ENCODE peak calls at places on chromosomes 16 and 17, in seven cellular contexts. K is fibroblast of lung, S is IMR-90, G is kidney, I is neuronal stem cell, U is HepG2, Z is MM.1S. E is an unnamed sample.

GRCh38 chr16:24598777-24599437 is 59.5 kb downstream of the RBBP6 start:
- DNase-seq in K (no peak), S (no peak), G (no peak), I (no peak), U (no peak), Z (no peak), E (no peak)

GRCh38 chr17:81166033-81166472 is at the start of gene AATK:
- DNase-seq in K (no peak), S (no peak), G (no peak), I (no peak), U (no peak), Z (no peak), E (no peak)

GRCh38 chr17:65562206-65562531 is 721 bp upstream of the AXIN2 start:
- DNase-seq in K (no peak), S (no peak), G (no peak), I (no peak), U (no peak), Z (no peak), E (no peak)

GRCh38 chr16:15775209-15775608 is 81.6 kb downstream of the MYH11 start:
- DNase-seq in K (no peak), S (peak; percentile 58), G (no peak), I (no peak), U (no peak), Z (no peak), E (no peak)

GRCh38 chr16:23949630-23950290 is 114.0 kb downstream of the PRKCB start:
- DNase-seq in K (no peak), S (no peak), G (peak; percentile 80), I (no peak), U (no peak), Z (no peak), E (peak; percentile 92)

GRCh38 chr17:8126306-8127066 is 2.6 kb upstream of the HES7 start:
- DNase-seq in K (peak; percentile 43), S (peak; percentile 52), G (peak; percentile 77), I (peak; percentile 59), U (no peak), Z (peak; percentile 55), E (peak; percentile 57)

GRCh38 chr17:3827124-3827773 is 18.8 kb downstream of the NCBP3 start:
- DNase-seq in K (peak; percentile 65), S (peak; percentile 66), G (no peak), I (peak; percentile 54), U (peak; percentile 79), Z (peak; percentile 49), E (peak; percentile 78)

GRCh38 chr16:50925758-50926357 is 184.0 kb downstream of the CYLD start:
- DNase-seq in K (peak; percentile 45), S (no peak), G (no peak), I (no peak), U (no peak), Z (no peak), E (no peak)

GRCh38 chr17:19372866-19373505 is 5.3 kb upstream of the MAPK7 start:
- DNase-seq in K (no peak), S (no peak), G (no peak), I (no peak), U (no peak), Z (no peak), E (no peak)

GRCh38 chr17:75326587-75326955 is 37.3 kb upstream of the SLC25A19 start:
- DNase-seq in K (no peak), S (no peak), G (no peak), I (no peak), U (no peak), Z (no peak), E (no peak)

GRCh38 chr17:75844530-75845057 is 390 bp upstream of the UNC13D start:
- DNase-seq in K (no peak), S (no peak), G (peak; percentile 95), I (no peak), U (peak; percentile 64), Z (no peak), E (no peak)

GRCh38 chr16:12010388-12011251 is 34.1 kb downstream of the SNX29 start:
- DNase-seq in K (no peak), S (no peak), G (no peak), I (no peak), U (no peak), Z (peak; percentile 59), E (no peak)

GRCh38 chr16:72934661-72935403 is 113.1 kb downstream of the ZFHX3 start:
- DNase-seq in K (peak; percentile 73), S (no peak), G (peak; percentile 14), I (no peak), U (no peak), Z (no peak), E (no peak)

GRCh38 chr16:11604783-11605563 is 18.3 kb upstream of the LITAF start:
- DNase-seq in K (no peak), S (peak; percentile 85), G (peak; percentile 90), I (no peak), U (no peak), Z (no peak), E (no peak)

GRCh38 chr16:62079236-62079635 is 43.0 kb upstream of the CDH8 start:
- DNase-seq in K (peak; percentile 1), S (no peak), G (no peak), I (no peak), U (no peak), Z (no peak), E (no peak)

GRCh38 chr17:27986805-27987684 is 55.4 kb upstream of the NLK start:
- DNase-seq in K (peak; percentile 53), S (no peak), G (no peak), I (no peak), U (no peak), Z (no peak), E (no peak)

GRCh38 chr17:68599091-68599872 is 1.9 kb downstream of the FAM20A start:
- DNase-seq in K (no peak), S (no peak), G (no peak), I (no peak), U (no peak), Z (no peak), E (no peak)

GRCh38 chr16:3589001-3589400 is 11.8 kb upstream of the NLRC3 start:
- DNase-seq in K (no peak), S (no peak), G (no peak), I (no peak), U (no peak), Z (no peak), E (no peak)

GRCh38 chr17:51869387-51869786 is 289.1 kb downstream of the CA10 start:
- DNase-seq in K (peak; percentile 1), S (no peak), G (no peak), I (peak; percentile 73), U (peak; percentile 23), Z (peak; percentile 48), E (peak; percentile 51)

GRCh38 chr16:68229431-68230175 is 6.3 kb downstream of the ESRP2 start:
- DNase-seq in K (peak; percentile 49), S (peak; percentile 65), G (peak; percentile 51), I (no peak), U (peak; percentile 64), Z (peak; percentile 48), E (peak; percentile 63)

GRCh38 chr17:3529817-3530741 is 27.5 kb downstream of the TRPV3 start:
- DNase-seq in K (peak; percentile 44), S (no peak), G (peak; percentile 79), I (peak; percentile 70), U (peak; percentile 87), Z (no peak), E (no peak)

GRCh38 chr16:70688266-70688742 is 2.5 kb upstream of the MTSS2 start:
- DNase-seq in K (peak; percentile 39), S (peak; percentile 59), G (peak; percentile 86), I (no peak), U (no peak), Z (no peak), E (no peak)

GRCh38 chr16:70689035-70689969 is 3.4 kb upstream of the MTSS2 start:
- DNase-seq in K (no peak), S (no peak), G (peak; percentile 63), I (no peak), U (peak; percentile 87), Z (no peak), E (peak; percentile 21)

GRCh38 chr16:70691223-70692129 is 5.6 kb upstream of the MTSS2 start:
- DNase-seq in K (peak; percentile 97), S (peak; percentile 97), G (peak; percentile 96), I (no peak), U (peak; percentile 48), Z (no peak), E (no peak)

GRCh38 chr16:70692130-70692470 is 6.2 kb upstream of the MTSS2 start:
- DNase-seq in K (no peak), S (no peak), G (no peak), I (no peak), U (no peak), Z (no peak), E (no peak)

GRCh38 chr16:70689970-70690905 is 4.4 kb upstream of the MTSS2 start:
- DNase-seq in K (no peak), S (no peak), G (peak; percentile 70), I (no peak), U (no peak), Z (no peak), E (no peak)
- H3K9ac ChIP-seq in K (peak overlapping the region; percentile 43), S (no peak overlapping the region), G (no peak overlapping the region), I (no peak overlapping the region), U (peak overlapping the region; percentile 4), Z (no peak overlapping the region), E (no peak overlapping the region)

DNA sequence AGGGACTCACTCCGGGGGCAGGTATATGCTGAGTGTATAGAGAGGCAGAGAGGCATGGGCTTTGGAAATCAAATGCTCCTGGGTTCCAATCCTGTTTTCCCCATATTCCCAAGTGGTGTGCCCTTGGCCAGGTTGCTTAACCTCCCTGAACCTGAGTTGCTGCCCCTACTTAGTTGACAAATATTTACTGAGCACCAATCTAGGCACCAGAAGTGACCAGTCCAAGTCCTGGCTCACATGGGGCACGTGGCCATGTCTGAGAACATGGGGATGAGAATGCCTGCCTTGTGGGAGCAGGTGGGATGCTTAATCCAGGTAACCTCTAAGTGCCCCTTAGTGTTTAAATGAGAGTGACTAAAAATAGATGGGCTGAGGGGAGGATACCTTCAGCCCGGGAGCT is 4.2 kb downstream of the SOCS3 start:
- DNase-seq in K (no peak), S (peak; percentile 28), G (no peak), I (no peak), U (no peak), Z (no peak), E (no peak)
- H3K9ac ChIP-seq in K (no peak overlapping the region), S (peak overlapping the region; percentile 20), G (no peak overlapping the region), I (no peak overlapping the region), U (peak overlapping the region; percentile 1), Z (peak overlapping the region; percentile 48), E (no peak overlapping the region)

GRCh38 chr16:86697715-86698114 is 119.4 kb downstream of the FOXL1 start:
- DNase-seq in K (peak; percentile 43), S (peak; percentile 49), G (no peak), I (no peak), U (no peak), Z (no peak), E (no peak)
- H3K9ac ChIP-seq in K (no peak overlapping the region), S (no peak overlapping the region), G (no peak overlapping the region), I (no peak overlapping the region), U (no peak overlapping the region), Z (no peak overlapping the region), E (no peak overlapping the region)

DNA sequence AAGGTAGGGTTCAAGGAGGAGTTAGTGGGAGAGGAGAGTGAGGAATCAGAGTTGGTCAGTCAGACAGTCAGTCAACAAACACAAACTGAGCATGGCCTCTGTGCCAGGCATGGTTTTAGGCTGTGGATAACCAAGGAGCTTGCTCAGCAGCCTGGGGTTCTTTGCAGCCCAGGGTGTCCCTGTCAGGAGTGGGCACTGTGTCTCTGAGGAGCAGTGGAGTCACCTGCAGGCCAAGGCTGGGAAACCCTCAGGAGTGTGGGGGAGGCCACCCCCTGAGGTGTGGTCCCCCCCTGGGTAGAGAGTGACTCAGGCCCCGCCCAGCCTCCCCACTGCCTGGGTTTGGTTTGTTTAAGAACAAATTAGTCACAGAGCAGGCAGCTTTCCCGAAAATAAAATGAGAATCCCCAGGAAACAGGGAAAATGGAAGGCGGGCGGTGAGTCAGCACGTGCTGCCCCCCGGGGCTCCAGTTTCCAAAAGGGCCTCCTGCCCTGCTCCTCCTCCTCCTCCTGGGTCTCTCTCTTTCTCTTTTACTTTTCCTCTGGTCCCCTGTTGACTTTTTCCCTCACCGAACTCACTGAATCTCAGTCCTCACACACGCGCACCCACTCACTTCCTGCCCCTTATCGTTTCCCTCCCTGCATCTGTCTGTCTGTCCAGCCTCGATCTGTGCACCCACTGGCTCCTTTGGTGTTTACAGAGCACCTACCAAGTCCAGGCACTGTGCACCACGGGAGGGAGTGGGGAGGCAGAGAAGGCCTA is 44.3 kb downstream of the SOCS3 start:
- DNase-seq in K (peak; percentile 90), S (peak; percentile 92), G (peak; percentile 97), I (no peak), U (peak; percentile 45), Z (no peak), E (no peak)
- H3K9ac ChIP-seq in K (peak overlapping the region; percentile 85), S (peak overlapping the region; percentile 66), G (peak overlapping the region; percentile 41), I (peak overlapping the region; percentile 75), U (no peak overlapping the region), Z (no peak overlapping the region), E (no peak overlapping the region)